ENCODE peak calls at places on chromosomes 13 and 19, in nine cellular contexts. B is ascending aorta; L is GM20000; U is GM04504; D is M059J; S is Jurkat, Clone E6-1; C is anterior cingulate cortex; N is H54; H is C1 segment of cervical spinal cord. T is an unnamed sample.

GRCh38 chr19:11663162-11663561 is 65.9 kb downstream of the ZNF627 start:
- DNase-seq in B (no peak), L (no peak), U (no peak), D (no peak), S (no peak), C (no peak), N (no peak), H (no peak), T (no peak)

GRCh38 chr19:10812196-10812595 is 23.8 kb downstream of the TMED1 start:
- DNase-seq in B (no peak), L (no peak), U (no peak), D (no peak), S (no peak), C (no peak), N (no peak), H (no peak), T (no peak)

GRCh38 chr19:8486661-8487136 is 15.7 kb downstream of the PRAM1 start:
- DNase-seq in B (no peak), L (no peak), U (no peak), D (no peak), S (no peak), C (no peak), N (no peak), H (no peak), T (no peak)

GRCh38 chr13:73449258-73449657 is 390.5 kb downstream of the KLF5 start:
- DNase-seq in B (no peak), L (no peak), U (no peak), D (peak), S (no peak), C (no peak), N (no peak), H (no peak), T (peak)

GRCh38 chr13:23180711-23181110 is at the start of gene SGCG:
- DNase-seq in B (no peak), L (no peak), U (no peak), D (no peak), S (no peak), C (no peak), N (no peak), H (no peak), T (no peak)

GRCh38 chr19:55340144-55340783 is 588 bp downstream of the KMT5C start:
- DNase-seq in B (no peak), L (no peak), U (no peak), D (peak), S (no peak), C (peak), N (no peak), H (no peak), T (no peak)

GRCh38 chr13:98174995-98175394 is 2.1 kb downstream of the RNF113B start:
- DNase-seq in B (no peak), L (no peak), U (no peak), D (peak), S (no peak), C (no peak), N (no peak), H (no peak), T (no peak)

GRCh38 chr19:45403272-45403671 is 1.6 kb downstream of the PPP1R13L start:
- DNase-seq in B (no peak), L (no peak), U (no peak), D (no peak), S (no peak), C (no peak), N (no peak), H (no peak), T (no peak)

GRCh38 chr13:110331362-110331761 is 24.3 kb downstream of the COL4A2 start:
- DNase-seq in B (no peak), L (no peak), U (no peak), D (peak), S (no peak), C (no peak), N (no peak), H (no peak), T (peak)

GRCh38 chr19:38134538-38135149 is 89.4 kb downstream of the DPF1 start:
- DNase-seq in B (no peak), L (peak), U (peak), D (peak), S (peak), C (no peak), N (no peak), H (no peak), T (peak)

GRCh38 chr13:78383899-78384298 is 219.5 kb downstream of the POU4F1 start:
- DNase-seq in B (no peak), L (no peak), U (no peak), D (no peak), S (no peak), C (no peak), N (no peak), H (no peak), T (no peak)

GRCh38 chr19:2016041-2016807 is 710 bp upstream of the BTBD2 start:
- DNase-seq in B (no peak), L (peak), U (peak), D (peak), S (peak), C (no peak), N (peak), H (peak), T (peak)

GRCh38 chr19:4647676-4648644 is 8.6 kb downstream of the TNFAIP8L1 start:
- DNase-seq in B (no peak), L (peak), U (no peak), D (no peak), S (no peak), C (no peak), N (no peak), H (no peak), T (peak)

GRCh38 chr13:42017264-42017663 is 31.2 kb upstream of the DGKH start:
- DNase-seq in B (no peak), L (no peak), U (no peak), D (no peak), S (no peak), C (no peak), N (no peak), H (no peak), T (no peak)

GRCh38 chr19:11044436-11044835 is 44.8 kb upstream of the LDLR start:
- DNase-seq in B (no peak), L (no peak), U (no peak), D (no peak), S (no peak), C (no peak), N (no peak), H (no peak), T (no peak)

GRCh38 chr19:41588497-41589209 is 12.7 kb downstream of the CEACAM21 start:
- DNase-seq in B (no peak), L (peak), U (peak), D (peak), S (peak), C (no peak), N (peak), H (no peak), T (peak)